ENCODE peak calls at places on chromosomes 7 and 10, in six cellular contexts. K is AG04450, D is B cell, A is neural crest cell, X is GM23338, B is RWPE1. W is an unnamed sample.

GRCh38 chr10:119305860-119306513 is 98.6 kb downstream of the GRK5 start:
- DNase-seq in D (peak), K (peak), A (no peak), X (no peak), B (peak), W (peak)

GRCh38 chr7:30915751-30916150 is 4.1 kb downstream of the AQP1 start:
- DNase-seq in D (no peak), B (no peak), A (no peak), X (no peak), K (no peak), W (no peak)

GRCh38 chr7:46534593-46535271 is 613.7 kb upstream of the IGFBP3 start:
- DNase-seq in D (no peak), B (no peak), K (peak), A (no peak), X (peak), W (peak)

GRCh38 chr10:59831658-59832503 is 74.5 kb downstream of the CCDC6 start:
- DNase-seq in A (no peak), D (no peak), K (no peak), B (no peak), X (no peak), W (no peak)

GRCh38 chr7:46791180-46791579 is 790.7 kb downstream of the TNS3 start:
- DNase-seq in X (peak), K (no peak), A (no peak), D (no peak), B (no peak), W (no peak)

GRCh38 chr7:30173058-30173897 is 38.5 kb downstream of the MTURN start:
- DNase-seq in K (peak), B (peak), D (no peak), X (no peak), A (peak), W (peak)

GRCh38 chr10:49187950-49188761 is at the start of gene TMEM273:
- DNase-seq in D (peak), X (no peak), K (no peak), B (no peak), A (no peak), W (no peak)

GRCh38 chr10:102796407-102797176 is 40.6 kb downstream of the CYP17A1 start:
- DNase-seq in X (no peak), D (peak), A (no peak), B (no peak), K (no peak), W (peak)

GRCh38 chr7:1045038-1045726 is 836 bp downstream of the GPR146 start:
- DNase-seq in X (no peak), B (no peak), K (no peak), A (no peak), D (no peak), W (no peak)

GRCh38 chr10:43640603-43641002 is 8.1 kb downstream of the ZNF32 start:
- DNase-seq in B (no peak), D (no peak), X (no peak), K (no peak), A (no peak), W (no peak)

GRCh38 chr7:16494955-16495719 is 29.6 kb upstream of the SOSTDC1 start:
- DNase-seq in B (no peak), X (no peak), A (no peak), K (no peak), D (no peak), W (no peak)

GRCh38 chr10:122421054-122421625 is 33.3 kb upstream of the ARMS2 start:
- DNase-seq in A (no peak), X (no peak), D (no peak), B (no peak), K (no peak), W (no peak)

GRCh38 chr10:2246747-2247146 is 509.4 kb upstream of the ADARB2 start:
- DNase-seq in A (no peak), D (no peak), K (no peak), B (peak), X (no peak), W (no peak)

GRCh38 chr10:33706746-33707145 is 372.3 kb upstream of the NRP1 start:
- DNase-seq in X (no peak), A (no peak), K (no peak), D (no peak), B (no peak), W (peak)

GRCh38 chr10:26914898-26915297 is 54.1 kb upstream of the ABI1 start:
- DNase-seq in X (no peak), K (no peak), D (no peak), B (no peak), A (no peak), W (peak)

GRCh38 chr10:119687192-119688032 is 36.2 kb downstream of the BAG3 start:
- DNase-seq in K (no peak), A (peak), X (peak), D (no peak), B (no peak), W (peak)

GRCh38 chr10:29728541-29729049 is 93.8 kb upstream of the SVIL start:
- DNase-seq in D (no peak), K (no peak), A (no peak), B (no peak), X (peak), W (no peak)

GRCh38 chr7:197413-198335 is 5.3 kb downstream of the FAM20C start:
- DNase-seq in B (no peak), A (no peak), D (no peak), X (no peak), K (no peak), W (no peak)

GRCh38 chr10:63266337-63267327 is 133.5 kb downstream of the NRBF2 start:
- DNase-seq in B (no peak), A (no peak), X (peak), D (no peak), K (no peak), W (peak)

GRCh38 chr7:68770649-68771048 is 827.6 kb upstream of the AUTS2 start:
- DNase-seq in B (no peak), D (no peak), X (no peak), K (no peak), A (no peak), W (no peak)

GRCh38 chr10:119268871-119269506 is 61.6 kb downstream of the GRK5 start:
- DNase-seq in D (peak), K (no peak), X (no peak), B (no peak), A (no peak), W (no peak)

GRCh38 chr7:131909151-131909768 is 352.8 kb upstream of the PODXL start:
- DNase-seq in B (no peak), D (no peak), X (peak), A (no peak), K (no peak), W (no peak)

GRCh38 chr7:80848841-80849240 is 70.0 kb downstream of the SEMA3C start:
- DNase-seq in K (no peak), A (no peak), X (no peak), D (no peak), B (no peak), W (no peak)

GRCh38 chr7:4681922-4682620 is at the start of gene FOXK1:
- DNase-seq in X (peak), B (peak), K (no peak), D (peak), A (peak), W (peak)
- TF ChIP-seq CTCF in X (no peak), B (no peak), K (no peak), D (no peak), A (no peak), W (no peak)

DNA sequence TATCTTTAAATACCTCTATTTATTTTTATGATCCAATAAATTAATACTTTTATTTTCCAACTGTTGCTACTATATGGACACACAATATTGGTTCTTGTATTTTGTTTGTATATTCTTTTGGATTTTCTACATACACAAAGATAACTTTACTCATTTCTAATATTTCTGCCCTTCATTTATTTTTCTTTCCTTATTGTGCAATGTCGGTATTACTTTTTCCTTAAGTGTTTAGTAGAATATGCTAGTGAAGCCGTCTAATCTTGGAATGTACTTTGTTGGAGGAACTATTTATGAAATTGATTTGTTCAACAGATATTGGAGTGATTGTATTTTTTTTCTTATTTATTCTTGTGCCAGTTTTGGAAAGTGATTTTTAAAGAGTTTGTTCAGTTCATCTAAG is 94.0 kb downstream of the ORC5 start:
- DNase-seq in D (no peak), A (no peak), K (no peak), X (no peak), B (no peak), W (no peak)
- TF ChIP-seq CTCF in D (no peak), A (no peak), K (no peak), X (no peak), B (no peak), W (no peak)

DNA sequence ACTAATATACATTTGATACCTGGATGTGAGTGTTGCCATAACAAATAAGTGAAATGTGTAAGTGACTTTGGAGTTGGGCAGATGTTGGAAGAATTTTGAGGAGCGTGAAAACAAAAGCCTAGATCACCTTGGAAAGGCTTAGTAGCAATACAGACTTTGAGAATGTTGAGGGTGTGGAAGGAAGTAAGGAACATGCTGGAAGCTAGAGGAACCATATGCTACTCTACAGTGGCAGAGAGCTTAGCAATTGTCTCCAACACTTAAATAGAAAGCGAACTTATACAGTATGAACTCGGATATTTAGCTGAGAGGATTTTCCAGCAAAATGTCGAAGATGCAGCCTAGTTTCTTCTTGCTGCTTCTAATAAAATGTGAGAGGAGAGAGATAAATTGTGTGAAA is 271.2 kb downstream of the ADRA2A start:
- DNase-seq in A (no peak), X (no peak), B (no peak), D (no peak), K (no peak), W (no peak)
- TF ChIP-seq CTCF in A (no peak), X (no peak), B (no peak), D (no peak), K (no peak), W (no peak)

GRCh38 chr7:79740076-79740475 is 286.6 kb upstream of the MAGI2 start:
- DNase-seq in B (no peak), X (no peak), D (no peak), K (no peak), A (no peak), W (no peak)

GRCh38 chr7:79736418-79736817 is 283.0 kb upstream of the MAGI2 start:
- DNase-seq in A (no peak), B (no peak), D (no peak), X (no peak), K (no peak), W (no peak)

DNA sequence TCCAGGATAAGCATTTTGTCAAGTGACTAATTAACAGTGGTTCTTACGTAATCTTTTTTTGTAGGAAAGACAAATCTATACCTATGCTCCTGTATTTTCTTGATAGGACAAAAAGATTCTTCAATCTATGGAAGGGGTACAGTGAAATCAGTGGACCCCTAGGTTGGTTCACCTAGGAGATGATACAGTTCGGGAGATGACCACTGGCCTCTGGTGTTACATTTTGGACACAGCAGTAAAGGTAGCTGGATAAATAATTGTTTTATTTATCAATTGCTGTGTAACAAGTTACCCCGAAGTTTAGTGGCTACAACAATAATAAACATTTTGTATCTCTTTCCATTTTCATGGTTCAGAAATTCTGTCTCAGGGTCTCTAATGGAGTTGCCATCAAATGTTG is 288.2 kb upstream of the MAGI2 start:
- DNase-seq in K (no peak), D (no peak), A (no peak), X (peak), B (no peak), W (no peak)
- TF ChIP-seq CTCF in K (peak), D (no peak), A (peak), X (peak), B (peak), W (peak)

DNA sequence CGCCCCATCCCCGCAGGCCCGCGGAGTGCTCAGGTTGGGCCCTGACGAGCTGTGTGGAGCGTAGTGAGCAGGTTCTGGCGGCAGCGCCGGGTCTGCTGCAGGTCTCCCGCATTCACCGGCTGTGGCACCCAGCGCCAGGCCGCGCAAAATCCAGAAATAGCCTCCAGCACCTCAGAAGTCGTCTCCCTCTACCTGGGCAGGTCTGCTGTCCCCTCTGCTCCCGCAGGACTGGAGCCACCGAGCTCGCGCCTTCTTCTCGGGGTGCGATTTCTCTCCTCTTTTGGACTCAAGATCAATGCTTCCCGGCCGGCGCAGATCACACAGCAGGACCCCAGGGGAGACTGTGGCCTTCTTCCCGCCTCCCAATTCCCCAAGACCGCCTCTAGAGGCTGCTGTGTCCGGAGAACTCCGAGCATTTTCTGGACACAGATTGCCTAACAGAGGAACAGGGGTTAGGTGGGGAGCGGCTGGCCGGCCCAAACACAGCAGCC is 8.4 kb downstream of the TLX1 start:
- DNase-seq in B (no peak), K (no peak), D (peak), X (peak), A (no peak), W (peak)
- TF ChIP-seq CTCF in B (no peak), K (peak), D (no peak), X (peak), A (peak), W (peak)

GRCh38 chr10:66627156-66627555 is 298.7 kb upstream of the LRRTM3 start:
- DNase-seq in K (no peak), A (no peak), X (peak), D (no peak), B (peak), W (no peak)
- TF ChIP-seq CTCF in K (no peak), A (peak), X (peak), D (no peak), B (no peak), W (no peak)

DNA sequence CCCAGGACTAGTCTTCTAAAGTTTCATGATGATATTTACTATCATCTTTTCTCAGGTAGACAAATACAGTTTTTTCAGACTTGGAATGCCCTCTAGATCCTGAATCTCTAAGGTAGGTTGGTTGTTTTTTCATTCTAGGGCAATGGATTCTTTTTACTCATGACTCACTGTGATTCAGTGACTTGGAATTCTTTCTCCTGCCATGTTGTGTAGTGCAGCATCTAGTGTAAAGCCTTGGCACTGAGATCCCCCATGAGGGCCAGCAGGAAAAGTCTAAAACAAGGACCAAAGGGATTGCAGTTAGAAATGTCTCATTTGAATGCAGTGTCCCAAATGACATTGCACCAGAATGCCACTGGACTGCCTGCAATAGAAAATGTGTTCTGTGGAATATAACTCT is 430.4 kb downstream of the NEBL start:
- DNase-seq in K (no peak), A (no peak), X (no peak), B (peak), D (no peak), W (no peak)
- TF ChIP-seq CTCF in K (no peak), A (no peak), X (no peak), B (no peak), D (no peak), W (no peak)

GRCh38 chr7:101235050-101235449 is 2.6 kb downstream of the CLDN15 start:
- DNase-seq in A (no peak), K (no peak), B (no peak), D (no peak), X (peak), W (no peak)
- TF ChIP-seq CTCF in A (peak), K (peak), B (peak), D (no peak), X (peak), W (peak)

GRCh38 chr10:95464280-95464679 is 96.9 kb downstream of the SORBS1 start:
- DNase-seq in D (no peak), A (no peak), B (no peak), X (no peak), K (no peak), W (no peak)
- TF ChIP-seq CTCF in D (no peak), A (no peak), B (no peak), X (no peak), K (no peak), W (no peak)

DNA sequence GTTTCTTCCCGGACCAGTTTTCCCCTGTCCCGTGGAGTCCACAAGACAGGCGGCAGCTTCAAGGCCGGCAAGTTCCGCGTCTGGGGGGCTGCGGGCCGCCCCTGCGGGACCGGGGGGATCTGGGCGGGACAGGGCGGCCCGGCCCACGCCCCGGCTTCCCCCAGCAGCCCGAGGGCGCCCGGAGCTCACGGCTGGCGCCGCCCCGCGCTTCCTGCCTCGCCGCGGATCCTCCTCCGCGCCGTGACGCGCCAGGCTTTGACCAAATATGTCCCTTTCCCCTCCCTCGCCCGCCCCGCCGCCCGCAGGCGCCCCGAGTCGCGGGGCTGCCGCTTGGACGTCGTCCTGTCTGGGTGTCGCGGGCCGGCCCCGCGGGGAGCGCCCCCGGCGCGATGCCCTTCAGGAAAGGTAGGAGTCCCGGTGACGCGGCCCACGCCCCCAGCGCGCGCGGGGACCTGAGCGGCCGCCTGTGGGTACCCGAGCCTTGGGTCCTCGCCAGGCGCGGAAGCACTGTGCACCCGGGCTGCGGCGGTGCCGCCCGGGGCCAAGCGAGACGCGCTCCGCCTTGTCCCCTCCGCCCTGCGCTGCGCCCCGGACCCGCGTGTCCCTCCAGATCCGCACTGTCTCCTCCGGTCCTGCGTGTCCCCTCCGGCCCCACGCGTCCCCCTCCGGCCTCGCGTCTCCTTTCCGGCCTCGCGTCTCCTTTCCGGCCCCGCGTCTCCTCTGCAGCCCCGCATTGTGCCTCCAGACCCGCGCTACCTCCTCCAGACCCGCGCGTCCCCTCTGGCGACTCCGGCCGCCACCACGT is 56.0 kb downstream of the RBM17 start:
- DNase-seq in D (peak), A (peak), X (peak), B (peak), K (peak), W (peak)
- TF ChIP-seq CTCF in D (no peak), A (no peak), X (no peak), B (no peak), K (no peak), W (no peak)

W was measured in fibroblast of villous mesenchyme.